ENCODE peak calls at places on chromosomes 16 and 17, in six cellular contexts. O, G, E, U, N and B are unnamed samples.

GRCh38 chr16:48323783-48324775 is 61.1 kb downstream of the SIAH1 start:
- DNase-seq in O (no peak), G (no peak), E (no peak), U (no peak), N (no peak), B (no peak)

GRCh38 chr17:45087496-45087975 is 26.4 kb downstream of the NMT1 start:
- DNase-seq in O (no peak), G (no peak), E (no peak), U (no peak), N (no peak), B (no peak)

GRCh38 chr16:25012525-25012991 is 2.6 kb downstream of the ARHGAP17 start:
- DNase-seq in O (peak), G (no peak), E (no peak), U (no peak), N (no peak), B (no peak)

GRCh38 chr16:67719778-67720144 is 645 bp upstream of the GFOD2 start:
- DNase-seq in O (peak), G (peak), E (peak), U (peak), N (no peak), B (peak)

GRCh38 chr17:66302761-66303626 is 581 bp downstream of the PRKCA start:
- DNase-seq in O (peak), G (peak), E (no peak), U (no peak), N (peak), B (peak)

GRCh38 chr16:68292425-68292824 is 18.3 kb downstream of the SLC7A6OS start:
- DNase-seq in O (no peak), G (no peak), E (no peak), U (no peak), N (no peak), B (no peak)

GRCh38 chr16:19708498-19709205 is 9.4 kb downstream of the KNOP1 start:
- DNase-seq in O (no peak), G (no peak), E (no peak), U (no peak), N (no peak), B (no peak)

GRCh38 chr16:22937169-22937568 is 123.2 kb downstream of the HS3ST2 start:
- DNase-seq in O (peak), G (no peak), E (peak), U (no peak), N (no peak), B (no peak)

GRCh38 chr16:54933281-54934150 is 2.9 kb downstream of the IRX5 start:
- DNase-seq in O (peak), G (no peak), E (no peak), U (no peak), N (no peak), B (no peak)

GRCh38 chr16:83666449-83666848 is 141.3 kb upstream of the HSBP1 start:
- DNase-seq in O (no peak), G (no peak), E (no peak), U (no peak), N (no peak), B (no peak)

GRCh38 chr17:6569391-6570302 is 13.3 kb upstream of the PITPNM3 start:
- DNase-seq in O (no peak), G (no peak), E (no peak), U (no peak), N (no peak), B (no peak)

GRCh38 chr17:46020023-46020735 is 21.1 kb downstream of the STH start:
- DNase-seq in O (no peak), G (no peak), E (no peak), U (no peak), N (no peak), B (no peak)

GRCh38 chr17:43787728-43788127 is 7.5 kb downstream of the CFAP97D1 start:
- DNase-seq in O (no peak), G (no peak), E (no peak), U (no peak), N (no peak), B (no peak)

GRCh38 chr16:86151372-86151950 is 252.5 kb downstream of the IRF8 start:
- DNase-seq in O (no peak), G (no peak), E (no peak), U (no peak), N (no peak), B (no peak)

GRCh38 chr16:10641953-10642949 is 52.5 kb downstream of the TEKT5 start:
- DNase-seq in O (no peak), G (no peak), E (no peak), U (no peak), N (no peak), B (peak)

GRCh38 chr16:84595052-84595481 is 22.8 kb downstream of the COTL1 start:
- DNase-seq in O (no peak), G (no peak), E (no peak), U (no peak), N (no peak), B (no peak)

GRCh38 chr17:10105513-10106001 is 92.8 kb downstream of the GAS7 start:
- DNase-seq in O (no peak), G (no peak), E (no peak), U (no peak), N (no peak), B (no peak)

GRCh38 chr16:83744521-83744981 is 63.2 kb upstream of the HSBP1 start:
- DNase-seq in O (peak), G (no peak), E (no peak), U (no peak), N (peak), B (no peak)

GRCh38 chr17:78996781-78997201 is 12.8 kb downstream of the CANT1 start:
- DNase-seq in O (no peak), G (no peak), E (no peak), U (no peak), N (no peak), B (no peak)

GRCh38 chr17:44197980-44198720 is 1.5 kb downstream of the ATXN7L3 start:
- DNase-seq in O (peak), G (peak), E (peak), U (no peak), N (peak), B (no peak)

GRCh38 chr17:50689956-50690886 is 17.5 kb downstream of the ANKRD40 start:
- DNase-seq in O (peak), G (no peak), E (no peak), U (no peak), N (no peak), B (no peak)

GRCh38 chr17:72421128-72422092 is 300.6 kb downstream of the SOX9 start:
- DNase-seq in O (peak), G (peak), E (peak), U (peak), N (peak), B (no peak)

GRCh38 chr16:1984347-1985225 is 593 bp downstream of the GFER start:
- DNase-seq in O (peak), G (peak), E (no peak), U (no peak), N (no peak), B (peak)

GRCh38 chr17:81153340-81153803 is 11.9 kb upstream of the PVALEF start:
- DNase-seq in O (peak), G (peak), E (peak), U (no peak), N (no peak), B (no peak)

GRCh38 chr16:57996406-57997175 is 3.9 kb downstream of the ZNF319 start:
- DNase-seq in O (no peak), G (no peak), E (no peak), U (no peak), N (no peak), B (no peak)

GRCh38 chr17:55500103-55500502 is 11.1 kb downstream of the SMIM36 start:
- DNase-seq in O (no peak), G (no peak), E (no peak), U (no peak), N (no peak), B (no peak)

GRCh38 chr16:85271198-85271597 is 158.9 kb upstream of the CIBAR2 start:
- DNase-seq in O (no peak), G (no peak), E (no peak), U (no peak), N (no peak), B (no peak)

GRCh38 chr16:14015948-14016347 is 55.2 kb upstream of the MRTFB start:
- DNase-seq in O (peak), G (no peak), E (no peak), U (peak), N (no peak), B (no peak)

GRCh38 chr16:66649167-66649566 is 44.7 kb downstream of the CMTM3 start:
- DNase-seq in O (no peak), G (no peak), E (no peak), U (no peak), N (no peak), B (no peak)

GRCh38 chr16:17578921-17579876 is 108.4 kb upstream of the XYLT1 start:
- DNase-seq in O (peak), G (peak), E (peak), U (peak), N (peak), B (peak)

GRCh38 chr17:69773081-69773480 is 301.9 kb upstream of the KCNJ16 start:
- DNase-seq in O (peak), G (no peak), E (no peak), U (no peak), N (no peak), B (no peak)

GRCh38 chr16:85413713-85414663 is 199.1 kb upstream of the GSE1 start:
- DNase-seq in O (no peak), G (no peak), E (no peak), U (no peak), N (no peak), B (no peak)

GRCh38 chr17:17120716-17121115 is 78.5 kb downstream of the MPRIP start:
- DNase-seq in O (no peak), G (no peak), E (no peak), U (no peak), N (no peak), B (no peak)

DNA sequence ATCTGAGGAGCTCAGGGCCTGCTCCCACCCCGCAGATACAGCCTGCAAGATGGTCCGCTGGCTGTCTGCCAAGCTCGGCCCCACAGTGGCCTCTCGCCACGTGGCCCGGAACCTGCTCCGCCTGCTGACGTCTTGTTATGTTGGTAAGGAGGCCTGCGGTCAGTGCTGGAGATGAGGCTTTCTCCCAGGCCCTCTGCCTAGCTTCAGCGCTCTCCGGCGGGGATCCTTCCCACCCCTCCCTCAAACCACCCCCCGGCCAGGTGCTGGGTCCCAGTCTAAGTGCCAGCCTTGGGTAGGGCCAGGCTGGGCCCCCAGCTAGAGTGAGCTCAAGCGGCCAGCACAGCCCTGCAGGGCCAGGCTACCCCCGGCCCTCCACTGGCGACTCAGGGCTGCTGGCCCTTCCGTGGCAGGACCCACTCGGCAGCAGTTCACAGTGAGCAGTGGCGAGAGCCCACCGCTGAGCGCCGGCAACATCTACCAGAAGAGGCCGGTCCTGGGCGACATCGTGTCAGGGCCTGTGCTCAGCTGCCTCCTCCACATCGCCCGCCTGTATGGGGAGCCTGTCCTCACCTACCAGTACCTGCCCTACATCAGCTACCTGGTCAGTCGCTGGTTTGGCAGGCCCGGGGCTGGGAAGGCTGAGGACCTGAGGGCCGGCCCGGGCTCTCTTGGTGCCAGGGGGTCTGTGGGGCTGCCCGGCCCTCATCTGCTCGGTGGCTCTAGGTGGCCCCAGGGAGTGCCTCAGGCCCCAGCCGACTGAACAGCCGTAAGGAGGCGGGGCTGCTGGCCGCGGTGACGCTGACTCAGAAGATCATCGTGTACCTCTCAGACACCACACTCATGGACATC is 6.1 kb downstream of the WDR81 start:
- DNase-seq in O (peak), G (peak), E (peak), U (no peak), N (peak), B (no peak)
- TF ChIP-seq CTCF in O (no peak), G (no peak), E (no peak), U (no peak), N (no peak), B (no peak)

GRCh38 chr16:88420496-88420895 is 32.6 kb upstream of the ZFPM1 start:
- DNase-seq in O (no peak), G (no peak), E (no peak), U (no peak), N (no peak), B (no peak)
- H3K27ac ChIP-seq in O (no peak), G (no peak), E (no peak), U (no peak), N (no peak), B (no peak)

GRCh38 chr17:40445769-40446468 is 2.7 kb downstream of the IGFBP4 start:
- DNase-seq in O (no peak), G (no peak), E (no peak), U (no peak), N (no peak), B (no peak)
- TF ChIP-seq CTCF in O (peak), G (peak), E (no peak), U (peak), N (no peak), B (no peak)

DNA sequence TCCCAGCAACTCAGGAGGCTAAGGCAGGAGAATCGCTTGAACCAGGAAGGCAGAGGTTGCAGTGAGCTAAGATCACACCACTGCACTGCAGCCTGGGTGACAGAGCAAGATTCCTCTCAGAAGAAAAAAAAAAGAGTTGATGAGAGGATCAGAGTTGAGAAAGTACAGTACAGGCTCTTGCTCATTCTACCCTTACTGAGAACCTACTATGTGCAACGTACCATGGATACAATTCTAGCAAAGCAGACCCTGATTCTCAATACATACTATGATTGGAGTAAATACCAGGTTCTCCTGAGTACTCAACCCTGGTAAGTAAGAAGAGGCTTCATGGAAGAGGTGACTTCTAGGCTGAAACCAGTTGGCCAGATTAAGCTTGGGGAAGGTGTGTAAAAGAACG is 1.2 kb downstream of the RFFL start:
- DNase-seq in O (no peak), G (no peak), E (no peak), U (no peak), N (no peak), B (no peak)
- H3K27ac ChIP-seq in O (peak), G (peak), E (peak), U (no peak), N (no peak), B (no peak)

GRCh38 chr16:29769507-29769906 is 8.5 kb upstream of the ZG16 start:
- DNase-seq in O (no peak), G (no peak), E (no peak), U (no peak), N (no peak), B (no peak)
- TF ChIP-seq CTCF in O (no peak), G (no peak), E (no peak), U (no peak), N (no peak), B (no peak)